ENCODE peak calls at places on chromosomes 3 and 15, in ten cellular contexts. H is omental fat pad; M is AG08395; K is KBM-7; B is dermis blood vessel endothelial cell; V is stimulated activated CD8-positive, alpha-beta memory T cell treated with anti-CD3 and anti-CD28 coated beads, Interleukin-12 subunit alpha, Interleukin-12 subunit beta, amount 100 ng/mL, for 1 hour; T is CD8-positive, alpha-beta memory T cell; W is left cardiac atrium; Y is EH; F is H7. O is an unnamed sample.

GRCh38 chr3:146817705-146818104 is 212.6 kb upstream of the PLSCR5 start:
- DNase-seq in H (no peak), M (peak), K (no peak), B (peak), V (no peak), T (no peak), W (no peak), Y (peak), F (no peak), O (no peak)

GRCh38 chr15:76866716-76867321 is 38.3 kb downstream of the SCAPER start:
- DNase-seq in H (no peak), M (peak), K (peak), B (peak), V (no peak), T (no peak), W (no peak), Y (peak), F (peak), O (peak)

GRCh38 chr3:169454823-169455222 is 208.7 kb downstream of the MECOM start:
- DNase-seq in H (no peak), M (no peak), K (no peak), B (peak), V (no peak), T (no peak), W (no peak), Y (peak), F (no peak), O (peak)

GRCh38 chr3:138846350-138846756 is 11.6 kb upstream of the PIK3CB start:
- DNase-seq in H (no peak), M (no peak), K (peak), B (no peak), V (no peak), T (no peak), W (no peak), Y (no peak), F (peak), O (no peak)

GRCh38 chr3:192812736-192813383 is 85.5 kb upstream of the FGF12 start:
- DNase-seq in H (no peak), M (peak), K (peak), B (peak), V (no peak), T (no peak), W (no peak), Y (peak), F (no peak), O (no peak)

GRCh38 chr15:23467110-23467600 is 20.1 kb upstream of the GOLGA6L2 start:
- DNase-seq in H (no peak), M (peak), K (peak), B (peak), V (no peak), T (no peak), W (no peak), Y (peak), F (peak), O (peak)

GRCh38 chr3:126537116-126537729 is 13.3 kb downstream of the CHST13 start:
- DNase-seq in H (peak), M (no peak), K (peak), B (no peak), V (no peak), T (no peak), W (peak), Y (no peak), F (no peak), O (no peak)

GRCh38 chr15:60809375-60809774 is 330.4 kb upstream of the ICE2 start:
- DNase-seq in H (no peak), M (no peak), K (no peak), B (no peak), V (no peak), T (no peak), W (no peak), Y (no peak), F (no peak), O (no peak)

GRCh38 chr3:156230291-156230900 is 110.0 kb downstream of the KCNAB1 start:
- DNase-seq in H (no peak), M (no peak), K (no peak), B (no peak), V (no peak), T (no peak), W (no peak), Y (no peak), F (no peak), O (no peak)

GRCh38 chr15:45641374-45641778 is 6.5 kb downstream of the SQOR start:
- DNase-seq in H (no peak), M (peak), K (no peak), B (peak), V (no peak), T (no peak), W (no peak), Y (peak), F (no peak), O (peak)

GRCh38 chr3:30671527-30672286 is 65.3 kb downstream of the TGFBR2 start:
- DNase-seq in H (no peak), M (no peak), K (no peak), B (no peak), V (no peak), T (no peak), W (no peak), Y (no peak), F (no peak), O (no peak)

GRCh38 chr15:41079717-41080116 is 36.4 kb downstream of the INO80 start:
- DNase-seq in H (no peak), M (no peak), K (peak), B (no peak), V (no peak), T (no peak), W (no peak), Y (no peak), F (no peak), O (no peak)

GRCh38 chr3:55701997-55702396 is 214.9 kb upstream of the WNT5A start:
- DNase-seq in H (no peak), M (no peak), K (no peak), B (no peak), V (no peak), T (no peak), W (no peak), Y (peak), F (no peak), O (no peak)

GRCh38 chr3:45907769-45908705 is 21.7 kb downstream of the CCR9 start:
- DNase-seq in H (no peak), M (peak), K (no peak), B (no peak), V (no peak), T (peak), W (no peak), Y (peak), F (no peak), O (no peak)

O was measured in GM04503.